ENCODE peak calls at places on chromosomes 5 and 9, in four cellular contexts. J, Y, T and I are unnamed samples. For H3K27me3, the result is how much of the 10 kb centered on the place peaks cover.

GRCh38 chr5:97570242-97570641 is 387.2 kb upstream of the RIOK2 start:
- DNase-seq in Y (no peak), J (no peak), T (no peak), I (no peak)

GRCh38 chr5:122200894-122201293 is 71.5 kb downstream of the ZNF474 start:
- DNase-seq in J (no peak), T (no peak), Y (no peak), I (no peak)

GRCh38 chr5:59749782-59750520 is 143.6 kb downstream of the PDE4D start:
- DNase-seq in Y (no peak), T (no peak), J (no peak), I (no peak)

GRCh38 chr5:56522972-56523371 is 289.8 kb upstream of the ANKRD55 start:
- DNase-seq in Y (no peak), J (no peak), T (no peak), I (peak)

GRCh38 chr5:147668385-147668784 is 114.1 kb downstream of the JAKMIP2 start:
- DNase-seq in T (no peak), J (no peak), Y (no peak), I (no peak)

GRCh38 chr9:78365979-78366697 is 69.2 kb downstream of the PSAT1 start:
- DNase-seq in J (no peak), Y (no peak), T (no peak), I (no peak)

GRCh38 chr5:34585601-34586104 is 70.5 kb upstream of the RAI14 start:
- DNase-seq in J (no peak), Y (no peak), T (no peak), I (no peak)

GRCh38 chr5:103216137-103216536 is 42.4 kb upstream of the MACIR start:
- DNase-seq in J (no peak), T (no peak), Y (no peak), I (no peak)

GRCh38 chr5:67619235-67619634 is 422.6 kb upstream of the CD180 start:
- DNase-seq in J (no peak), T (no peak), Y (no peak), I (no peak)

GRCh38 chr9:73219985-73220626 is 68.4 kb downstream of the ANXA1 start:
- DNase-seq in J (no peak), T (no peak), Y (no peak), I (peak)

GRCh38 chr5:7548576-7548975 is 152.6 kb downstream of the ADCY2 start:
- DNase-seq in Y (no peak), T (no peak), J (no peak), I (no peak)

GRCh38 chr9:136979769-136980587 is 2.7 kb downstream of the PTGDS start:
- DNase-seq in J (no peak), Y (no peak), T (no peak), I (no peak)

GRCh38 chr5:1416856-1417469 is 28.3 kb downstream of the SLC6A3 start:
- DNase-seq in T (no peak), J (peak), Y (no peak), I (no peak)

GRCh38 chr5:133245191-133246052 is 193.6 kb downstream of the HSPA4 start:
- DNase-seq in J (no peak), T (peak), Y (no peak), I (peak)

GRCh38 chr5:130198927-130199326 is 294.7 kb downstream of the CHSY3 start:
- DNase-seq in J (no peak), Y (no peak), T (peak), I (no peak)

GRCh38 chr9:70054546-70054945 is 10.9 kb downstream of the MAMDC2 start:
- DNase-seq in Y (no peak), T (no peak), J (no peak), I (no peak)

GRCh38 chr5:95966005-95966404 is 4.4 kb upstream of the ELL2 start:
- DNase-seq in J (no peak), T (no peak), Y (no peak), I (no peak)

GRCh38 chr9:76866689-76867088 is 39.2 kb downstream of the PRUNE2 start:
- DNase-seq in Y (no peak), T (no peak), J (no peak), I (peak)

GRCh38 chr5:156936972-156937371 is 26.1 kb downstream of the TIMD4 start:
- DNase-seq in T (no peak), Y (no peak), J (no peak), I (no peak)

GRCh38 chr5:65255294-65255693 is 226.4 kb downstream of the ADAMTS6 start:
- DNase-seq in J (no peak), Y (no peak), T (no peak), I (no peak)

GRCh38 chr5:7742241-7742656 is 108.7 kb downstream of the CFAP90 start:
- DNase-seq in Y (no peak), J (no peak), T (peak), I (peak)

GRCh38 chr5:177232761-177233160 is 70.8 kb downstream of the RAB24 start:
- DNase-seq in J (no peak), T (no peak), Y (no peak), I (peak)

GRCh38 chr5:89397096-89397495 is 514.1 kb upstream of the MEF2C start:
- DNase-seq in J (no peak), Y (no peak), T (no peak), I (no peak)

GRCh38 chr9:114308361-114308950 is 14.4 kb upstream of the ORM1 start:
- DNase-seq in T (no peak), J (no peak), Y (no peak), I (no peak)

GRCh38 chr5:144644317-144644716 is 473.6 kb downstream of the KCTD16 start:
- DNase-seq in Y (no peak), J (no peak), T (no peak), I (no peak)

GRCh38 chr5:141757402-141757801 is 75.4 kb upstream of the ARAP3 start:
- DNase-seq in J (no peak), Y (no peak), T (peak), I (peak)
- H3K27me3 ChIP-seq in J (half or more), Y (under half), T (under half), I (half or more)

DNA sequence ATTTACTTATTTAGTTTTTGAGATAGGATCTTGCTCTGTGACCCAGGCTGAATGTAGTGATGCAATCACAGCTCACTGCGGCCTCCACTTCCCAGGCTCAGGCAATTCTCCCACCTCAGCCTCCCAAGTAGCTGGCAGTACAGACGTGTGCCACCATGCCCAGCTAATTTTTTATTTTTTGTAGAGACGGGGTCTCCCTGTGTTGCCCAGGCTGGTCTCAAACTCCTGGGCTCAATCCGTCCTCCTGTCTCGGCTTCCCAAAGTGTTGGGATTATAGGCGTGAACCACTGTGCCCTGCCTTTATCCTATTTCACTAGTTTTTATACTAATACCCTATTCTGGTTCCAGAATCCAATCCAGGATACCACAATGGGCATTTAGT is 6.8 kb downstream of the RPS14 start:
- DNase-seq in T (no peak), J (no peak), Y (no peak), I (no peak)
- H3K27me3 ChIP-seq in T (under half), J (under half), Y (under half), I (under half)

GRCh38 chr5:112250551-112250950 is 168.5 kb downstream of the EPB41L4A start:
- DNase-seq in T (no peak), Y (no peak), J (no peak), I (no peak)

GRCh38 chr5:112248643-112249042 is 170.4 kb downstream of the EPB41L4A start:
- DNase-seq in T (no peak), J (no peak), Y (no peak), I (peak)

GRCh38 chr5:112257961-112258360 is 161.1 kb downstream of the EPB41L4A start:
- DNase-seq in J (no peak), Y (no peak), T (no peak), I (no peak)

GRCh38 chr5:112253478-112254250 is 165.4 kb downstream of the EPB41L4A start:
- DNase-seq in Y (no peak), J (no peak), T (no peak), I (peak)

DNA sequence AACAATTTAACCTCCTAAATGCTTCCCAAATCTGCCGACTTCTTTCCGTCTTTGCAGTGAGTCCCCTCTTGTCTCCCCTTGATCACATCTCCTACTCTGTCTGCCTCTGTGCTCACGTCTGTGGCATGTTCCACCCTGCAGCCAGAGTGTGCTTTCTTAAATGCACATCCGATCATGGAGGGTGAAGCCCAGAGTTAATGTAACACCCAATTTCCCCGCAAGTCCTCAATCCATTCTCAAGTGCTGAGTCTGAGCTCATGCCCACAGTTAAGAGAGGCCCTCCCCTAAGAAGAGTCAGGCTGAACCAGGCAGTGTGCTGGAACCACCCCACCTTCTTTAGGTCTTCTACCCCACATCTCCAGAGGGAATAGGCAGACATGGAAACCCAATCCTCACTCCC is 164.8 kb downstream of the EPB41L4A start:
- DNase-seq in T (no peak), Y (no peak), J (no peak), I (peak)
- H3K27me3 ChIP-seq in T (under half), Y (under half), J (under half), I (under half)

GRCh38 chr9:93960971-93961841 is 6.1 kb upstream of the BARX1 start:
- DNase-seq in J (no peak), Y (no peak), T (no peak), I (no peak)

GRCh38 chr9:93963969-93964368 is 8.8 kb upstream of the BARX1 start:
- DNase-seq in T (no peak), J (no peak), Y (no peak), I (no peak)

GRCh38 chr9:93962041-93962440 is 6.9 kb upstream of the BARX1 start:
- DNase-seq in T (no peak), J (no peak), Y (no peak), I (no peak)

GRCh38 chr9:93964685-93965084 is 9.5 kb upstream of the BARX1 start:
- DNase-seq in J (no peak), Y (no peak), T (no peak), I (no peak)

GRCh38 chr9:93962561-93963440 is 7.6 kb upstream of the BARX1 start:
- DNase-seq in T (peak), J (peak), Y (peak), I (peak)
- H3K27me3 ChIP-seq in T (under half), J (half or more), Y (under half), I (under half)